ENCODE peak calls at places on chromosomes 7 and 10, in ten cellular contexts. U is PC-3, H is fibroblast of lung, I is DND-41, C is IMR-90, Q is HepG2, O is K562, G is A549, L is hepatocyte, P is GM23338. T is an unnamed sample.

GRCh38 chr10:92891885-92892705 is 43.8 kb downstream of the EXOC6 start:
- DNase-seq in U (peak), H (peak), I (no peak), C (peak), Q (peak), O (peak), G (peak), L (peak), P (peak), T (peak)

GRCh38 chr7:139423091-139423490 is 60.4 kb downstream of the KLRG2 start:
- DNase-seq in U (no peak), H (no peak), I (no peak), C (no peak), Q (no peak), O (no peak), G (no peak), L (no peak), P (no peak), T (no peak)

GRCh38 chr7:114820993-114821945 is 100.6 kb upstream of the MDFIC start:
- DNase-seq in U (no peak), H (peak), I (no peak), C (peak), Q (no peak), O (no peak), G (no peak), L (peak), P (no peak), T (no peak)

GRCh38 chr7:42661312-42661711 is 250.6 kb downstream of the C7orf25 start:
- DNase-seq in U (peak), H (peak), I (no peak), C (no peak), Q (no peak), O (no peak), G (peak), L (no peak), P (no peak), T (no peak)

GRCh38 chr10:88157981-88158465 is 294.6 kb downstream of the PTEN start:
- DNase-seq in U (no peak), H (peak), I (no peak), C (peak), Q (no peak), O (no peak), G (peak), L (peak), P (no peak), T (no peak)

GRCh38 chr10:68154211-68154497 is 44.9 kb downstream of the MYPN start:
- DNase-seq in U (no peak), H (peak), I (no peak), C (peak), Q (no peak), O (no peak), G (peak), L (no peak), P (peak), T (no peak)

GRCh38 chr10:22736134-22736533 is 21.8 kb upstream of the PIP4K2A start:
- DNase-seq in U (peak), H (peak), I (no peak), C (peak), Q (no peak), O (peak), G (no peak), L (no peak), P (no peak), T (no peak)

GRCh38 chr10:63115732-63116383 is 17.3 kb upstream of the NRBF2 start:
- DNase-seq in U (peak), H (peak), I (no peak), C (peak), Q (peak), O (peak), G (peak), L (peak), P (no peak), T (no peak)

GRCh38 chr7:67267914-67268313 is 271.3 kb downstream of the TYW1 start:
- DNase-seq in U (no peak), H (no peak), I (no peak), C (no peak), Q (no peak), O (no peak), G (no peak), L (no peak), P (no peak), T (no peak)

GRCh38 chr10:122296363-122297120 is 25.4 kb downstream of the BTBD16 start:
- DNase-seq in U (no peak), H (no peak), I (no peak), C (no peak), Q (no peak), O (no peak), G (no peak), L (no peak), P (no peak), T (no peak)

GRCh38 chr7:133091943-133092464 is 10.1 kb upstream of the CHCHD3 start:
- DNase-seq in U (no peak), H (no peak), I (no peak), C (no peak), Q (no peak), O (no peak), G (no peak), L (no peak), P (no peak), T (no peak)

GRCh38 chr7:149284850-149285580 is 23.0 kb downstream of the ZNF783 start:
- DNase-seq in U (peak), H (peak), I (no peak), C (peak), Q (no peak), O (peak), G (peak), L (peak), P (peak), T (peak)

GRCh38 chr7:88664630-88665233 is 94.8 kb upstream of the ZNF804B start:
- DNase-seq in U (peak), H (peak), I (no peak), C (no peak), Q (no peak), O (no peak), G (peak), L (peak), P (peak), T (peak)

GRCh38 chr7:157793973-157794763 is 457.4 kb downstream of the DNAJB6 start:
- DNase-seq in U (no peak), H (no peak), I (no peak), C (no peak), Q (no peak), O (no peak), G (no peak), L (no peak), P (no peak), T (no peak)

GRCh38 chr7:28621369-28621807 is 209.1 kb downstream of the CREB5 start:
- DNase-seq in U (no peak), H (no peak), I (no peak), C (no peak), Q (no peak), O (no peak), G (no peak), L (no peak), P (no peak), T (no peak)

GRCh38 chr7:35263396-35263795 is 9.5 kb upstream of the TBX20 start:
- DNase-seq in U (no peak), H (no peak), I (no peak), C (no peak), Q (no peak), O (no peak), G (no peak), L (no peak), P (no peak), T (no peak)

GRCh38 chr10:69237528-69238159 is 17.5 kb downstream of the HKDC1 start:
- DNase-seq in U (peak), H (peak), I (peak), C (peak), Q (peak), O (peak), G (peak), L (peak), P (peak), T (peak)

GRCh38 chr7:116630357-116630756 is 41.6 kb upstream of the MET start:
- DNase-seq in U (no peak), H (no peak), I (no peak), C (no peak), Q (no peak), O (no peak), G (no peak), L (no peak), P (no peak), T (no peak)

GRCh38 chr7:45646207-45646821 is 72.1 kb downstream of the ADCY1 start:
- DNase-seq in U (no peak), H (no peak), I (no peak), C (no peak), Q (no peak), O (no peak), G (no peak), L (no peak), P (no peak), T (no peak)

GRCh38 chr10:79292789-79293746 is 54.2 kb upstream of the PPIF start:
- DNase-seq in U (peak), H (no peak), I (no peak), C (no peak), Q (peak), O (peak), G (no peak), L (no peak), P (peak), T (no peak)

GRCh38 chr7:23377134-23377533 is 78.0 kb downstream of the MALSU1 start:
- DNase-seq in U (peak), H (peak), I (no peak), C (peak), Q (no peak), O (no peak), G (no peak), L (no peak), P (no peak), T (no peak)

GRCh38 chr10:62038609-62039190 is 137.2 kb downstream of the ARID5B start:
- DNase-seq in U (peak), H (peak), I (peak), C (peak), Q (peak), O (peak), G (peak), L (peak), P (peak), T (peak)

GRCh38 chr7:30648744-30649540 is 33.3 kb downstream of the CRHR2 start:
- DNase-seq in U (no peak), H (no peak), I (no peak), C (no peak), Q (no peak), O (no peak), G (no peak), L (no peak), P (no peak), T (no peak)

GRCh38 chr7:134701272-134701671 is 54.6 kb downstream of the BPGM start:
- DNase-seq in U (peak), H (no peak), I (peak), C (peak), Q (peak), O (peak), G (peak), L (no peak), P (peak), T (no peak)

GRCh38 chr7:121278120-121279021 is 50.4 kb upstream of the WNT16 start:
- DNase-seq in U (peak), H (peak), I (no peak), C (peak), Q (no peak), O (peak), G (no peak), L (no peak), P (peak), T (no peak)

GRCh38 chr10:14481752-14482151 is 151.0 kb upstream of the FRMD4A start:
- DNase-seq in U (no peak), H (peak), I (no peak), C (peak), Q (no peak), O (no peak), G (no peak), L (no peak), P (no peak), T (no peak)

GRCh38 chr10:34889004-34889869 is 74.1 kb upstream of the PARD3 start:
- DNase-seq in U (peak), H (peak), I (no peak), C (no peak), Q (no peak), O (no peak), G (peak), L (no peak), P (no peak), T (peak)

GRCh38 chr7:139960158-139960557 is 102.6 kb downstream of the PARP12 start:
- DNase-seq in U (peak), H (peak), I (no peak), C (peak), Q (no peak), O (no peak), G (peak), L (no peak), P (no peak), T (no peak)

GRCh38 chr7:100817097-100817496 is 10.2 kb downstream of the EPHB4 start:
- DNase-seq in U (no peak), H (no peak), I (no peak), C (no peak), Q (no peak), O (no peak), G (no peak), L (no peak), P (peak), T (no peak)

GRCh38 chr7:22178735-22179134 is 178.2 kb downstream of the RAPGEF5 start:
- DNase-seq in U (no peak), H (no peak), I (no peak), C (no peak), Q (no peak), O (no peak), G (no peak), L (no peak), P (no peak), T (no peak)

GRCh38 chr7:130960208-130960988 is 226.4 kb upstream of the KLF14 start:
- DNase-seq in U (peak), H (peak), I (peak), C (peak), Q (no peak), O (peak), G (peak), L (peak), P (no peak), T (peak)

GRCh38 chr7:25789701-25790240 is 362.2 kb upstream of the NFE2L3 start:
- DNase-seq in U (no peak), H (no peak), I (no peak), C (no peak), Q (no peak), O (no peak), G (no peak), L (no peak), P (no peak), T (no peak)

GRCh38 chr10:104128214-104128613 is 6.2 kb downstream of the SFR1 start:
- DNase-seq in U (peak), H (peak), I (no peak), C (peak), Q (no peak), O (no peak), G (no peak), L (no peak), P (no peak), T (no peak)

GRCh38 chr7:127912901-127913300 is 118.3 kb downstream of the LRRC4 start:
- DNase-seq in U (no peak), H (no peak), I (no peak), C (no peak), Q (peak), O (no peak), G (no peak), L (peak), P (peak), T (no peak)

GRCh38 chr7:148763622-148764021 is 64.9 kb downstream of the CUL1 start:
- DNase-seq in U (no peak), H (no peak), I (no peak), C (peak), Q (no peak), O (no peak), G (no peak), L (no peak), P (no peak), T (no peak)

GRCh38 chr10:63157845-63158624 is 24.9 kb downstream of the NRBF2 start:
- DNase-seq in U (peak), H (peak), I (peak), C (peak), Q (peak), O (peak), G (peak), L (peak), P (peak), T (peak)

GRCh38 chr7:19442016-19442785 is 266.6 kb downstream of the POLR1F start:
- DNase-seq in U (peak), H (peak), I (no peak), C (peak), Q (no peak), O (peak), G (peak), L (peak), P (peak), T (no peak)
- TF ChIP-seq CTCF in U (peak), H (peak), I (peak), C (peak), Q (no peak), O (no peak), G (peak), L (peak), P (peak), T (peak)

DNA sequence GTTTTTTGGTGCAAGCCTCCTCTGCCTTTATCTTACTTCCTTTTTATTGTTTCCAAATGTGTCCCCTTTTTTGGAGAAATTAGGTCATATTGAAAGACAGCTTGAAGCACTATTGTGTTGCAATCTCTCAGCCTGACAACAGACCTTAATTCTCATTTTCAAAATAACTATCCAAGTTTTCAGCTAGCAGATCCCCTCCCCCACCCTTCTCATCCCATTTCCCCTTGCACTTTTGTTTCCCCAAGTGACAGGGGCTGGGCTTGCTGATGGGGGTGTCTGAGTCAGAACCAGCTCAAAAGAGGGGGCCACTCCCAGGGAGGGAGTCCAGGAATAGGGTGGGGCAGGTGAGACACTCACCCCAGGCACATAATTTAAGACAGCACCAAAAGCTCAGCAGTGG is 75.3 kb downstream of the MKI67 start:
- DNase-seq in U (no peak), H (no peak), I (no peak), C (no peak), Q (no peak), O (no peak), G (no peak), L (no peak), P (no peak), T (no peak)
- H3K4me2 ChIP-seq in U (no peak), H (no peak), I (no peak), C (no peak), Q (no peak), O (no peak), G (no peak), L (no peak), P (no peak), T (no peak)

GRCh38 chr7:129829677-129830631 is 122.8 kb downstream of the UBE2H start:
- DNase-seq in U (peak), H (peak), I (peak), C (peak), Q (peak), O (peak), G (peak), L (peak), P (peak), T (peak)
- H3K4me3 ChIP-seq in U (peak), H (peak), I (no peak), C (no peak), Q (no peak), O (peak), G (peak), L (no peak), P (no peak), T (no peak)

GRCh38 chr10:47403401-47404318 is 19.6 kb upstream of the ZNF488 start:
- DNase-seq in U (no peak), H (no peak), I (no peak), C (peak), Q (no peak), O (no peak), G (peak), L (no peak), P (no peak), T (no peak)
- TF ChIP-seq CTCF in U (peak), H (no peak), I (peak), C (no peak), Q (peak), O (peak), G (no peak), L (no peak), P (peak), T (no peak)

GRCh38 chr7:86643478-86644281 is at the start of gene GRM3:
- DNase-seq in U (no peak), H (peak), I (no peak), C (no peak), Q (no peak), O (peak), G (no peak), L (peak), P (peak), T (peak)
- H3K4me2 ChIP-seq in U (no peak), H (no peak), I (no peak), C (no peak), Q (no peak), O (no peak), G (peak), L (peak), P (peak), T (no peak)

GRCh38 chr7:44144968-44145418 is 3.9 kb upstream of the MYL7 start:
- DNase-seq in U (no peak), H (no peak), I (no peak), C (no peak), Q (no peak), O (no peak), G (no peak), L (no peak), P (no peak), T (no peak)
- H3K4me3 ChIP-seq in U (no peak), H (no peak), I (no peak), C (no peak), Q (no peak), O (no peak), G (no peak), L (no peak), P (peak), T (no peak)

DNA sequence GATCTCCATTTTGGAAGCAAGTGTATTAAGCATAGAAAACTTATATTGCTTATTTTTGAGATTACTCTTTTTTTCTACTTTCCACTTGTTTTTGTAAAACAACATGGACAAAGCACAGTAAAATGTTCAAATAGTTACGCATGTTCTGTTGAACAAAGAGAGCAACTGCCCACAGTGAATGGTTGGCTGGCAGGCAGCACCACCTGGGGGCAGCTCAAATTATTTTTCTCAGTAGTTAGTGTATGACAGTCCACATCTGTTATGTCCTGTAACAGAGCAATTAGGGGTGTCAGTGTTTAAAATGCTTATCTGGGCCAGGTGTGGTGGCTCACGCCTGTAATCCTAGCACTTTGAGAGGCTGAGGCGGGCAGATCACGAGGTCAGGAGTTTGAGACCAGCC is 46.1 kb upstream of the CACUL1 start:
- DNase-seq in U (peak), H (no peak), I (peak), C (no peak), Q (peak), O (peak), G (peak), L (peak), P (no peak), T (peak)
- TF ChIP-seq CTCF in U (peak), H (peak), I (peak), C (peak), Q (peak), O (peak), G (peak), L (peak), P (peak), T (peak)

GRCh38 chr10:101152316-101152715 is 21.2 kb downstream of the TLX1 start:
- DNase-seq in U (no peak), H (no peak), I (no peak), C (no peak), Q (no peak), O (no peak), G (no peak), L (no peak), P (no peak), T (no peak)

GRCh38 chr10:101161494-101162299 is 30.6 kb downstream of the TLX1 start:
- DNase-seq in U (peak), H (peak), I (peak), C (peak), Q (peak), O (peak), G (peak), L (peak), P (peak), T (peak)

GRCh38 chr10:101158101-101159058 is 27.3 kb downstream of the TLX1 start:
- DNase-seq in U (no peak), H (no peak), I (no peak), C (no peak), Q (no peak), O (no peak), G (no peak), L (no peak), P (no peak), T (no peak)

DNA sequence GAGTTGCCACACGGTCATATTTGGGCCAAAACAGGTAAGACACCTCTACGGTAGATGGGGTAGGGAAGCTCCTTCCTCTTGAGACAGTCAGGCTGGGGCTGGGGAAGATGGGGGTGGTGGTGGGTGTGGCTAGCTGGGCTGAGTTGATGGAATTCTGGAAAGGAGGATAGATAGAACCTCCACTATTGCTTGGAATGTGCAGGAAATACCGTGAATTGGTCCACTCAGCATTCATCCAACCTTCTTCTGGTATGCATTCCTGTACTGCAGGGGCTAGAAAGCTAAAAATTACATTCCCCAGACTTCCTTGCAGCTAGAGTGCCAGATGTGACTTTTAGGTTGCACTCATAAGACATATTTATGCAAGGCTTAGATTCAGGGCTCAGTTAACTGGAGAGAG is 24.8 kb downstream of the TLX1 start:
- DNase-seq in U (no peak), H (peak), I (no peak), C (no peak), Q (no peak), O (no peak), G (no peak), L (no peak), P (no peak), T (no peak)
- H3K4me2 ChIP-seq in U (no peak), H (no peak), I (no peak), C (no peak), Q (no peak), O (no peak), G (no peak), L (no peak), P (no peak), T (no peak)

GRCh38 chr7:125255793-125256192 is 326.2 kb upstream of the POT1 start:
- DNase-seq in U (peak), H (no peak), I (no peak), C (no peak), Q (no peak), O (no peak), G (no peak), L (no peak), P (peak), T (no peak)
- H3K4me3 ChIP-seq in U (no peak), H (no peak), I (no peak), C (no peak), Q (no peak), O (no peak), G (no peak), L (no peak), P (no peak), T (no peak)

T was measured in PC-9.